ENCODE peak calls at places on chromosomes 6 and 20, in four cellular contexts. M, U, P and E are unnamed samples.

GRCh38 chr20:10970109-10970508 is 296.3 kb upstream of the JAG1 start:
- DNase-seq in M (peak; percentile 67), U (no peak), P (no peak), E (no peak)

GRCh38 chr6:159788757-159789376 is 535 bp downstream of the TCP1 start:
- DNase-seq in M (peak; percentile 42), U (no peak), P (peak; percentile 28), E (peak; percentile 38)

GRCh38 chr20:40955326-40955725 is 73.3 kb upstream of the TOP1 start:
- DNase-seq in M (no peak), U (no peak), P (no peak), E (no peak)

GRCh38 chr6:88538130-88538706 is 372.1 kb upstream of the CNR1 start:
- DNase-seq in M (no peak), U (no peak), P (no peak), E (peak; percentile 24)

GRCh38 chr6:128352331-128352730 is 168.1 kb downstream of the PTPRK start:
- DNase-seq in M (no peak), U (no peak), P (no peak), E (no peak)

GRCh38 chr6:106997392-106998257 is 23.1 kb upstream of the CD24 start:
- DNase-seq in M (peak; percentile 51), U (no peak), P (peak; percentile 8), E (peak; percentile 73)

GRCh38 chr6:164183556-164184123 is 769.1 kb downstream of the QKI start:
- DNase-seq in M (no peak), U (no peak), P (no peak), E (no peak)

GRCh38 chr6:13488015-13488895 is 855 bp upstream of the GFOD1 start:
- DNase-seq in M (peak; percentile 40), U (no peak), P (peak; percentile 34), E (peak; percentile 41)

GRCh38 chr6:16331328-16332174 is 93.2 kb downstream of the GMPR start:
- DNase-seq in M (peak; percentile 77), U (no peak), P (peak; percentile 72), E (peak; percentile 82)

GRCh38 chr6:31152776-31153175 is 4.8 kb downstream of the CCHCR1 start:
- DNase-seq in M (no peak), U (no peak), P (no peak), E (no peak)

GRCh38 chr6:100001915-100002388 is 7.9 kb upstream of the MCHR2 start:
- DNase-seq in M (peak; percentile 60), U (peak; percentile 5), P (peak; percentile 57), E (peak; percentile 65)

GRCh38 chr6:37283786-37284185 is 25.8 kb upstream of the TMEM217 start:
- DNase-seq in M (no peak), U (no peak), P (no peak), E (no peak)

GRCh38 chr6:56594699-56595098 is 48.0 kb downstream of the DST start:
- DNase-seq in M (no peak), U (no peak), P (no peak), E (no peak)

GRCh38 chr6:56593801-56594318 is 48.8 kb downstream of the DST start:
- DNase-seq in M (peak; percentile 57), U (no peak), P (no peak), E (peak; percentile 34)

GRCh38 chr6:56595490-56596122 is 47.1 kb downstream of the DST start:
- DNase-seq in M (peak; percentile 30), U (peak; percentile 45), P (peak; percentile 23), E (peak; percentile 81)
- TF ChIP-seq CTCF in M (peak; percentile 50), U (peak; percentile 58), P (peak; percentile 64), E (peak; percentile 68)

DNA sequence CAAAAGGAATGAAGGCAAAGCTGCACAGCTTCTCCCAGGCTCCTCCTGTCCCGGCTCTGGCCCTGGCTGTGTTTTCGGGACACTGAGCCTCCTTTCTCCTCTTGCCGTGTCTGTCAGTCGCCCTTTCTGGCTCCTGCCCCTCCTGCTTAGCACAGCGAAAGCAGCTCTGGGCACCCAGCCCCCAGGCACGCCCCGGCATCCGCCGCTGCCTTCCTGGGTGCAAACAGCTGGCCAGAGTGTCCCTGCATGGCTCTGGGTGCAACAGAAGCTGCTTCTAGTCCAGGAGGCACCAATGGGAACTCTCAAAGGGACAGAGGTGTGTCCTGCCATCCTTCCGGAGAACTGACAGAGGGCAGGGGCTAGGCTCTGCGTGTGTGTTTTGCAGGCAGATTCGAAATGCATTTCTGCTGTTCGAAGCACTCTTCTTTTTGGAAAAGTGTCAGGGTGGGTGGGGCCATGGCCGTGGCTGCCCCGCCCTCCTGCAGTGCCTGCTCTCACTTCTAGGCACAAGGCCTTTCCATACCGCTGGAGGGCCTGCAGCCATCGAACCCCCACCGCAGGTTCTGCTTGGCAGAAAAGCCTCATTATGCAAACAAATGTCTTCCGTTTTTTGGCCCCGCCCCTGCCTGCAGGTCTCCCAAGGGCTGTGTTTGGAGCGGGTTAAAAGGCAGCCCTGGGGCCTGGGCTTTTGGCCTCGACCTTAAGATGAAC is 15.5 kb downstream of the COL9A3 start:
- DNase-seq in M (no peak), U (no peak), P (no peak), E (no peak)
- H3K4me3 ChIP-seq in M (no peak overlapping the region), U (no peak overlapping the region), P (no peak overlapping the region), E (no peak overlapping the region)

GRCh38 chr6:157946865-157947532 is 34.7 kb upstream of the SYNJ2 start:
- DNase-seq in M (peak; percentile 10), U (no peak), P (no peak), E (no peak)
- TF ChIP-seq CTCF in M (peak; percentile 22), U (no peak), P (peak; percentile 62), E (peak; percentile 47)

GRCh38 chr20:50484271-50484976 is 25.8 kb upstream of the PTPN1 start:
- DNase-seq in M (no peak), U (no peak), P (no peak), E (no peak)
- H3K4me3 ChIP-seq in M (no peak overlapping the region), U (no peak overlapping the region), P (no peak overlapping the region), E (no peak overlapping the region)